ENCODE peak calls at places on chromosomes 5 and 9, in four cellular contexts. One of them, this sample, is unnamed.

GRCh38 chr9:4297795-4298254 is 2.0 kb downstream of the GLIS3 start:
- DNase-seq in mesothelial cell of epicardium: peak
- DNase-seq in hypothalamus: peak
- DNase-seq in NCI-H69: peak
- DNase-seq in this sample: no peak

GRCh38 chr5:172533058-172533398 is 78.7 kb upstream of the SH3PXD2B start:
- DNase-seq in mesothelial cell of epicardium: no peak
- DNase-seq in hypothalamus: no peak
- DNase-seq in NCI-H69: peak
- DNase-seq in this sample: no peak

GRCh38 chr5:171523781-171524180 is 104.3 kb downstream of the FGF18 start:
- DNase-seq in mesothelial cell of epicardium: no peak
- DNase-seq in hypothalamus: no peak
- DNase-seq in NCI-H69: no peak
- DNase-seq in this sample: no peak

GRCh38 chr5:4572713-4573112 is 567.4 kb upstream of the ADAMTS16 start:
- DNase-seq in mesothelial cell of epicardium: no peak
- DNase-seq in hypothalamus: no peak
- DNase-seq in NCI-H69: no peak
- DNase-seq in this sample: no peak

GRCh38 chr5:172868436-172868923 is 34.4 kb downstream of the ERGIC1 start:
- DNase-seq in mesothelial cell of epicardium: no peak
- DNase-seq in hypothalamus: no peak
- DNase-seq in NCI-H69: peak
- DNase-seq in this sample: peak

GRCh38 chr5:31755299-31756053 is 116.5 kb downstream of the PDZD2 start:
- DNase-seq in mesothelial cell of epicardium: no peak
- DNase-seq in hypothalamus: no peak
- DNase-seq in NCI-H69: no peak
- DNase-seq in this sample: no peak

GRCh38 chr5:85549836-85550599 is 1067.7 kb upstream of the COX7C start:
- DNase-seq in mesothelial cell of epicardium: no peak
- DNase-seq in hypothalamus: no peak
- DNase-seq in NCI-H69: no peak
- DNase-seq in this sample: no peak

GRCh38 chr5:150247726-150248125 is 41.8 kb downstream of the CAMK2A start:
- DNase-seq in mesothelial cell of epicardium: no peak
- DNase-seq in hypothalamus: no peak
- DNase-seq in NCI-H69: no peak
- DNase-seq in this sample: no peak

GRCh38 chr5:79872309-79872708 is 118.8 kb downstream of the MTX3 start:
- DNase-seq in mesothelial cell of epicardium: no peak
- DNase-seq in hypothalamus: no peak
- DNase-seq in NCI-H69: peak
- DNase-seq in this sample: no peak

GRCh38 chr9:72864327-72864726 is 88.5 kb downstream of the ALDH1A1 start:
- DNase-seq in mesothelial cell of epicardium: no peak
- DNase-seq in hypothalamus: no peak
- DNase-seq in NCI-H69: peak
- DNase-seq in this sample: no peak

GRCh38 chr5:32767948-32768427 is 56.9 kb downstream of the NPR3 start:
- DNase-seq in mesothelial cell of epicardium: no peak
- DNase-seq in hypothalamus: no peak
- DNase-seq in NCI-H69: no peak
- DNase-seq in this sample: no peak

GRCh38 chr9:92429866-92430265 is 5.6 kb upstream of the OMD start:
- DNase-seq in mesothelial cell of epicardium: no peak
- DNase-seq in hypothalamus: no peak
- DNase-seq in NCI-H69: no peak
- DNase-seq in this sample: no peak

GRCh38 chr5:65121880-65122436 is 353.2 kb downstream of the CWC27 start:
- DNase-seq in mesothelial cell of epicardium: no peak
- DNase-seq in hypothalamus: no peak
- DNase-seq in NCI-H69: no peak
- DNase-seq in this sample: no peak